ENCODE peak calls at places on chromosomes 7 and 10, in eight cellular contexts. J, B, S, C, G, O, N and Z are unnamed samples.

GRCh38 chr7:158824028-158824427 is 5.3 kb downstream of the ESYT2 start:
- DNase-seq in B (no peak), S (peak; percentile 37), J (no peak), C (no peak), O (no peak), G (no peak), N (no peak), Z (peak; percentile 78)

GRCh38 chr10:110666673-110667072 is 22.5 kb downstream of the RBM20 start:
- DNase-seq in C (no peak), G (no peak), S (no peak), O (no peak), B (no peak), N (no peak), J (no peak), Z (no peak)

GRCh38 chr7:94656658-94656924 is 658 bp upstream of the SGCE start:
- DNase-seq in C (no peak), O (no peak), G (no peak), S (no peak), B (no peak), N (no peak), J (no peak), Z (no peak)

GRCh38 chr7:152735443-152736004 is 24.0 kb upstream of the ACTR3B start:
- DNase-seq in O (no peak), C (no peak), J (no peak), N (no peak), G (peak; percentile 50), B (no peak), S (no peak), Z (no peak)

GRCh38 chr7:140146574-140146973 is 30.2 kb downstream of the KDM7A start:
- DNase-seq in S (no peak), G (no peak), C (no peak), B (no peak), O (no peak), J (no peak), N (no peak), Z (no peak)

GRCh38 chr10:80921032-80921431 is 383.3 kb downstream of the SH2D4B start:
- DNase-seq in C (no peak), O (no peak), B (no peak), S (no peak), N (no peak), J (no peak), G (no peak), Z (no peak)

GRCh38 chr7:111063166-111063565 is 27.8 kb upstream of the LRRN3 start:
- DNase-seq in S (no peak), G (no peak), C (no peak), N (no peak), O (no peak), J (no peak), B (no peak), Z (no peak)

GRCh38 chr10:92550924-92551323 is 23.0 kb downstream of the IDE start:
- DNase-seq in S (no peak), N (no peak), B (peak; percentile 7), G (no peak), J (no peak), O (no peak), C (no peak), Z (no peak)

GRCh38 chr10:70775679-70776454 is 9.3 kb downstream of the TBATA start:
- DNase-seq in C (no peak), N (no peak), J (no peak), S (no peak), B (no peak), G (peak; percentile 7), O (no peak), Z (no peak)

GRCh38 chr7:44768663-44769361 is 20.2 kb downstream of the ZMIZ2 start:
- DNase-seq in S (no peak), G (peak; percentile 52), B (no peak), J (no peak), C (no peak), N (no peak), O (peak; percentile 30), Z (no peak)

GRCh38 chr10:30821994-30822692 is 192.6 kb upstream of the LYZL2 start:
- DNase-seq in G (no peak), S (no peak), B (no peak), C (no peak), N (no peak), O (no peak), J (no peak), Z (no peak)

GRCh38 chr10:133097418-133097817 is 9.7 kb downstream of the ADGRA1 start:
- DNase-seq in S (no peak), N (no peak), C (no peak), J (no peak), B (no peak), G (no peak), O (no peak), Z (no peak)

GRCh38 chr7:94957041-94957440 is 49.6 kb downstream of the PPP1R9A start:
- DNase-seq in G (no peak), O (no peak), J (no peak), C (no peak), S (no peak), N (no peak), B (no peak), Z (no peak)

GRCh38 chr10:133461027-133461426 is 7.3 kb downstream of the SCART1 start:
- DNase-seq in N (no peak), C (no peak), B (no peak), G (no peak), J (no peak), S (peak; percentile 24), O (no peak), Z (no peak)

GRCh38 chr7:26648429-26649015 is 215.9 kb downstream of the SKAP2 start:
- DNase-seq in O (no peak), C (peak; percentile 70), N (no peak), J (no peak), B (peak; percentile 85), S (no peak), G (no peak), Z (no peak)

GRCh38 chr10:15439381-15439837 is 68.3 kb upstream of the FAM171A1 start:
- DNase-seq in B (no peak), S (no peak), O (peak; percentile 52), G (peak; percentile 51), C (peak; percentile 3), N (no peak), J (no peak), Z (no peak)

GRCh38 chr7:52838981-52839411 is 196.4 kb upstream of the POM121L12 start:
- DNase-seq in G (no peak), O (no peak), S (no peak), B (peak; percentile 7), N (no peak), C (no peak), J (no peak), Z (no peak)

GRCh38 chr10:43255644-43256431 is 11.0 kb downstream of the RASGEF1A start:
- DNase-seq in N (no peak), S (peak; percentile 89), C (no peak), B (peak; percentile 48), J (no peak), O (no peak), G (peak; percentile 82), Z (peak; percentile 47)
- TF ChIP-seq CTCF in N (peak; percentile 43), S (no peak), C (peak; percentile 53), B (peak; percentile 80), J (no peak), O (peak; percentile 53), G (peak; percentile 50), Z (peak; percentile 33)

DNA sequence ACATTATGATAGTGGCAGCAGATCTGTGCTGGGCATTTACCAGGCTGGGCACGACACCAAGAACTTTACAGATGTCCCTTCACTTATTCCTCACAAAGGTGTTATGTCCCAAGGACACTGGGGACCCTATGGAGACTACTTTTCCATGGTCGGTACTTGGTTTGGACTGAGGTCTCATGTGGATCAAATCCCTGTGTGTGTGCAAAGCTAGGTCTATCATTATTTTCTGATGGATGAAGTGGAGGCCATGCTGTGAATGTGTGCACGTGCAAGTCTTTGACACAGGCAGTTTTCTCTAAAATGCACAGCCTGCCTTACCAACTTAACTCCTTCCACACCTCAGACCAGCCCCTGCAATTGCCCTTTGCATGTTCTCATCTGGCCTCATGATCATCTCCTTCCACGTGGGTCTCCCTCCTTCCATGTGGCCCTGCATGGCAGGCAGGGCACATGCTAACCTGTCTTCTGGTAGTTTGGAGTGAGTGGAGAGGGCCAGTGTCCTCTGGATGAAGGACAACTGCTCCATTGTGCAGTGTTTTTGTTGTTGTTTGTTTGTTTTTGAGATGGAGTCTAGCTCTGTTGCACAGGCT is 16.0 kb upstream of the ZNF273 start:
- DNase-seq in N (no peak), G (peak; percentile 10), J (no peak), C (no peak), B (no peak), O (no peak), S (peak; percentile 50), Z (no peak)
- H3K4me3 ChIP-seq in N (no peak overlapping the region), G (no peak overlapping the region), J (no peak overlapping the region), C (no peak overlapping the region), B (no peak overlapping the region), O (no peak overlapping the region), S (no peak overlapping the region), Z (no peak overlapping the region)

DNA sequence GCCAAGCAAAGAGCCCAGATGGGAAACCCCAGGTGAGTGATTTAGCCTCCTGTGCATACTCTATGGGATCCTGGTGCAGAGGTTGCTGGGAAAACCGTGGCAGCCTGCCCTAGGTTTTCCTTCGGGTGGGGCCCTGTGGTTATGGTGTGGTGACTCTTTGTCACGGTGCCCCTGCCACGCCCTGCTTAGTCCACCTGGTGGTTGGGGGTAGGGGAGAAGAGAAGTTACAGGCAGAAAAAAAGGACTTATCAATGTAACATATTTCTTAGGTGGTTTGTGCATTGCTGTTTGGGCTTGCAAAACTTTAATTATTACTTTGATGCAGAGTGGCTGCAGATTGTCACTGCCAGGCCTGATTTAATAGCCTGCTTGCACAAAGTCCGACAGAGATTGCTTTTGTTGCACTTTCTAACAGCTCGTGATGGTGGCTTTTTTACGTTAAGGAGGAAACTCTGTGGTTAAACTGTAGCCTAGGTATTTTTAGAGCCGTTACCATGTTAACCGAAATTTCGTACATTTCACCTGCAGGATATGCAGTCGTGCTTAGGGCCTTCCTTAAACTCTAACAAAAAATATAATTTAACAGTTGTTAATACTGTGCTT is 197.4 kb downstream of the RNLS start:
- DNase-seq in G (no peak), C (peak; percentile 96), J (peak; percentile 54), O (peak; percentile 13), B (no peak), N (no peak), S (no peak), Z (peak; percentile 71)
- H3K27ac ChIP-seq in G (peak overlapping the region; percentile 98), C (peak overlapping the region; percentile 57), J (no peak overlapping the region), O (peak overlapping the region; percentile 63), B (no peak overlapping the region), N (peak overlapping the region; percentile 89), S (peak overlapping the region; percentile 56), Z (peak overlapping the region; percentile 80)

GRCh38 chr10:113856563-113856962 is 2.1 kb downstream of the NHLRC2 start:
- DNase-seq in O (no peak), G (no peak), N (no peak), B (no peak), S (no peak), C (no peak), J (no peak), Z (no peak)

GRCh38 chr10:113854019-113854756 is at the start of the genes DCLRE1A and NHLRC2:
- DNase-seq in O (peak; percentile 78), J (peak; percentile 88), S (peak; percentile 94), G (peak; percentile 82), C (peak; percentile 78), B (peak; percentile 67), N (peak; percentile 77), Z (peak; percentile 62)

GRCh38 chr10:113857210-113857609 is 2.7 kb downstream of the NHLRC2 start:
- DNase-seq in N (no peak), O (no peak), G (no peak), B (no peak), J (no peak), C (no peak), S (no peak), Z (no peak)

GRCh38 chr10:113853577-113854018 is 284 bp downstream of the DCLRE1A start:
- DNase-seq in O (no peak), S (no peak), B (peak; percentile 16), C (no peak), J (no peak), N (peak; percentile 7), G (no peak), Z (no peak)

GRCh38 chr10:113854757-113855626 is 531 bp downstream of the NHLRC2 start:
- DNase-seq in J (peak; percentile 83), S (no peak), G (peak; percentile 83), B (no peak), N (peak; percentile 39), C (peak; percentile 31), O (peak; percentile 58), Z (peak; percentile 41)
- TF ChIP-seq CTCF in J (peak; percentile 17), S (no peak), G (peak; percentile 30), B (no peak), N (no peak), C (no peak), O (no peak), Z (no peak)